ENCODE peak calls at places on chromosomes 13 and 19, in five cellular contexts. E, U, S, H and I are unnamed samples.

GRCh38 chr19:2387367-2388288 is 27.6 kb downstream of the TMPRSS9 start:
- DNase-seq in E (no peak), U (no peak), S (no peak), H (no peak), I (no peak)

GRCh38 chr13:71886880-71887279 is 19.9 kb upstream of the DACH1 start:
- DNase-seq in E (no peak), U (no peak), S (no peak), H (no peak), I (no peak)

GRCh38 chr13:102779426-102780159 is 6.0 kb upstream of the TEX30 start:
- DNase-seq in E (no peak), U (no peak), S (no peak), H (no peak), I (no peak)

GRCh38 chr19:9828551-9829063 is 889 bp downstream of the UBL5 start:
- DNase-seq in E (no peak), U (no peak), S (no peak), H (no peak), I (no peak)

GRCh38 chr13:91722267-91722884 is 324.0 kb downstream of the GPC5 start:
- DNase-seq in E (no peak), U (no peak), S (no peak), H (no peak), I (no peak)

GRCh38 chr13:108734676-108735075 is 105.3 kb downstream of the MYO16 start:
- DNase-seq in E (no peak), U (no peak), S (no peak), H (no peak), I (no peak)

GRCh38 chr13:34886476-34886875 is 55.6 kb upstream of the NBEA start:
- DNase-seq in E (no peak), U (no peak), S (no peak), H (no peak), I (no peak)

GRCh38 chr13:32426981-32427851 is 714 bp downstream of the N4BP2L1 start:
- DNase-seq in E (peak; percentile 60), U (no peak), S (peak; percentile 89), H (peak; percentile 69), I (peak; percentile 84)

GRCh38 chr13:100543872-100544602 is 44.6 kb downstream of the GGACT start:
- DNase-seq in E (no peak), U (no peak), S (peak; percentile 83), H (peak; percentile 14), I (no peak)

GRCh38 chr13:30862707-30863106 is 43.4 kb upstream of the MEDAG start:
- DNase-seq in E (no peak), U (no peak), S (no peak), H (peak; percentile 36), I (peak; percentile 70)

GRCh38 chr19:4559569-4559968 is at the start of gene SEMA6B:
- DNase-seq in E (peak; percentile 60), U (no peak), S (no peak), H (peak; percentile 73), I (no peak)

GRCh38 chr13:55244991-55245644 is 1895.6 kb upstream of the PRR20A start:
- DNase-seq in E (no peak), U (no peak), S (no peak), H (no peak), I (no peak)

GRCh38 chr19:49570997-49571676 is 9.2 kb downstream of the NOSIP start:
- DNase-seq in E (no peak), U (no peak), S (no peak), H (no peak), I (no peak)

GRCh38 chr13:64817721-64818120 is 2412.4 kb downstream of the PCDH9 start:
- DNase-seq in E (no peak), U (no peak), S (no peak), H (no peak), I (no peak)

GRCh38 chr19:38455031-38455430 is 21.5 kb downstream of the RYR1 start:
- DNase-seq in E (no peak), U (no peak), S (no peak), H (no peak), I (no peak)

GRCh38 chr19:6087074-6087506 is 23.2 kb downstream of the RFX2 start:
- DNase-seq in E (no peak), U (no peak), S (no peak), H (no peak), I (peak; percentile 52)

GRCh38 chr13:99377641-99378040 is 70.4 kb upstream of the GPR183 start:
- DNase-seq in E (no peak), U (no peak), S (no peak), H (no peak), I (no peak)

GRCh38 chr13:48783181-48783630 is 129.5 kb downstream of the CYSLTR2 start:
- DNase-seq in E (peak; percentile 98), U (peak; percentile 96), S (peak; percentile 88), H (peak; percentile 87), I (peak; percentile 77)

GRCh38 chr13:99605417-99606321 is 104.4 kb downstream of the TM9SF2 start:
- DNase-seq in E (peak; percentile 25), U (no peak), S (peak; percentile 91), H (peak; percentile 61), I (peak; percentile 72)

GRCh38 chr19:18322318-18322758 is 538 bp downstream of the LSM4 start:
- DNase-seq in E (peak; percentile 57), U (no peak), S (no peak), H (peak; percentile 54), I (no peak)

GRCh38 chr13:101661839-101662238 is 209.4 kb downstream of the ITGBL1 start:
- DNase-seq in E (no peak), U (no peak), S (no peak), H (no peak), I (no peak)

GRCh38 chr19:41363371-41363752 is 587 bp downstream of the B9D2 start:
- DNase-seq in E (no peak), U (no peak), S (no peak), H (no peak), I (no peak)

GRCh38 chr19:57466489-57466888 is 9.5 kb upstream of the VN1R1 start:
- DNase-seq in E (no peak), U (no peak), S (no peak), H (no peak), I (no peak)

GRCh38 chr19:45451181-45451849 is 16.5 kb upstream of the FOSB start:
- DNase-seq in E (no peak), U (no peak), S (no peak), H (no peak), I (no peak)

GRCh38 chr19:35613574-35613973 is 1.0 kb downstream of the HAUS5 start:
- DNase-seq in E (no peak), U (no peak), S (no peak), H (no peak), I (no peak)

GRCh38 chr19:13060233-13060963 is 42.3 kb downstream of the LYL1 start:
- DNase-seq in E (no peak), U (no peak), S (no peak), H (peak; percentile 48), I (peak; percentile 75)

GRCh38 chr19:38713227-38713649 is 31.0 kb downstream of the CAPN12 start:
- DNase-seq in E (no peak), U (no peak), S (peak; percentile 95), H (no peak), I (no peak)

GRCh38 chr19:48913114-48913513 is 13.0 kb downstream of the NUCB1 start:
- DNase-seq in E (no peak), U (no peak), S (no peak), H (no peak), I (no peak)

GRCh38 chr19:13652810-13653590 is 111.3 kb upstream of the MRI1 start:
- DNase-seq in E (no peak), U (no peak), S (no peak), H (no peak), I (no peak)

GRCh38 chr13:43005460-43006236 is 13.6 kb upstream of the EPSTI1 start:
- DNase-seq in E (no peak), U (no peak), S (no peak), H (no peak), I (no peak)

GRCh38 chr13:48222358-48223015 is 10.5 kb upstream of the ITM2B start:
- DNase-seq in E (peak; percentile 82), U (no peak), S (no peak), H (peak; percentile 75), I (peak; percentile 75)

GRCh38 chr13:37995052-37995451 is 125.5 kb upstream of the TRPC4 start:
- DNase-seq in E (no peak), U (no peak), S (no peak), H (no peak), I (no peak)

GRCh38 chr13:83905641-83906040 is 23.4 kb upstream of the SLITRK1 start:
- DNase-seq in E (no peak), U (no peak), S (no peak), H (no peak), I (no peak)

GRCh38 chr13:28796938-28797257 is 23.2 kb upstream of the MTUS2 start:
- DNase-seq in E (no peak), U (no peak), S (no peak), H (no peak), I (no peak)
- TF ChIP-seq CTCF in E (no peak), U (no peak), S (no peak), H (no peak), I (no peak)

GRCh38 chr13:113020323-113021080 is 51.5 kb downstream of the MCF2L start:
- DNase-seq in E (no peak), U (no peak), S (no peak), H (no peak), I (no peak)
- TF ChIP-seq CTCF in E (no peak), U (no peak), S (no peak), H (no peak), I (no peak)

GRCh38 chr13:113585828-113586355 is 1.3 kb downstream of the TFDP1 start:
- DNase-seq in E (no peak), U (no peak), S (peak; percentile 39), H (no peak), I (peak; percentile 22)
- TF ChIP-seq CTCF in E (no peak), U (no peak), S (no peak), H (no peak), I (no peak)

GRCh38 chr19:43759515-43759914 is 4.8 kb upstream of the SMG9 start:
- DNase-seq in E (no peak), U (no peak), S (no peak), H (no peak), I (no peak)
- TF ChIP-seq CTCF in E (no peak), U (peak; percentile 66), S (no peak), H (no peak), I (no peak)

GRCh38 chr19:47430041-47430802 is 10.9 kb upstream of the MEIS3 start:
- DNase-seq in E (no peak), U (no peak), S (no peak), H (peak; percentile 41), I (peak; percentile 81)
- TF ChIP-seq CTCF in E (no peak), U (peak; percentile 14), S (peak; percentile 13), H (peak; percentile 78), I (peak; percentile 33)

DNA sequence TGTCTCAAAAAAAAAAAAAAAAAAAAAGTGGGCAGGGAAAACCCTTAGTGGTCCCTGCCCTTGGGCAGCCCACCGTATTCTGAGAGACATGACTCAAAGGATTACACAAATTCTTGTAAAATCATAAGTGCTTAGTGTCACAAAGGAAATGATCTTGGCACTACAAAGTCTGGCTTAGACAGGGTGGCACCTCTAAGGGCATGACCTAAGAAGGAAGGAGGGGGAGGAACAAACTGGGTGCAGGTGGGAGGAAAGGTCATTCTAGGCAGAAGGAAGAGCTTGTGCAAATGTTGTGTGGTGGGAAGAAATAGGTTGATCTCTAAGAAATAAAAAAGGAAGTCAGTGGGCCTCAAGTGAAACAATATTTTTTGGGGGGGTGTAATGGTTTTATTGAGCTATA is 10.4 kb downstream of the PNPLA6 start:
- DNase-seq in E (peak; percentile 52), U (no peak), S (no peak), H (no peak), I (no peak)
- TF ChIP-seq CTCF in E (no peak), U (no peak), S (no peak), H (no peak), I (no peak)